ENCODE peak calls at places on chromosomes 1 and 21, in nine cellular contexts. N, D, L, F, M, B, K, Q and J are unnamed samples.

GRCh38 chr1:89953072-89953626 is 41.8 kb upstream of the ZNF326 start:
- DNase-seq in N (peak; percentile 92), D (peak; percentile 8), L (no peak), F (no peak), M (peak; percentile 17), B (no peak), K (no peak), Q (no peak), J (no peak)

GRCh38 chr21:31898898-31899630 is 26.2 kb downstream of the HUNK start:
- DNase-seq in N (no peak), D (no peak), L (no peak), F (no peak), M (no peak), B (no peak), K (no peak), Q (no peak), J (no peak)

GRCh38 chr1:220879090-220879508 is at the start of gene HLX:
- DNase-seq in N (peak; percentile 92), D (peak; percentile 75), L (no peak), F (peak; percentile 96), M (no peak), B (peak; percentile 97), K (peak; percentile 87), Q (peak; percentile 90), J (peak; percentile 77)

GRCh38 chr1:28926629-28927441 is 12.5 kb downstream of the EPB41 start:
- DNase-seq in N (peak; percentile 4), D (no peak), L (peak; percentile 21), F (no peak), M (peak; percentile 82), B (no peak), K (no peak), Q (no peak), J (no peak)

GRCh38 chr1:245336149-245336983 is 181.6 kb downstream of the KIF26B start:
- DNase-seq in N (no peak), D (no peak), L (no peak), F (no peak), M (no peak), B (no peak), K (no peak), Q (no peak), J (no peak)

GRCh38 chr1:27571439-27572018 is 32.4 kb downstream of the AHDC1 start:
- DNase-seq in N (no peak), D (no peak), L (no peak), F (no peak), M (no peak), B (no peak), K (no peak), Q (peak; percentile 38), J (no peak)

GRCh38 chr1:229857585-229857984 is 209.5 kb upstream of the GALNT2 start:
- DNase-seq in N (no peak), D (no peak), L (no peak), F (no peak), M (no peak), B (no peak), K (no peak), Q (no peak), J (no peak)

GRCh38 chr1:58862728-58863385 is 79.0 kb upstream of the JUN start:
- DNase-seq in N (no peak), D (no peak), L (no peak), F (no peak), M (no peak), B (no peak), K (no peak), Q (no peak), J (no peak)

GRCh38 chr1:199734186-199734585 is 293.3 kb upstream of the NR5A2 start:
- DNase-seq in N (no peak), D (no peak), L (no peak), F (no peak), M (no peak), B (no peak), K (no peak), Q (no peak), J (no peak)

GRCh38 chr1:25797939-25798338 is 2.1 kb upstream of the SELENON start:
- DNase-seq in N (no peak), D (peak; percentile 72), L (no peak), F (no peak), M (no peak), B (no peak), K (no peak), Q (no peak), J (no peak)

GRCh38 chr1:87450136-87450535 is 121.5 kb downstream of the LMO4 start:
- DNase-seq in N (no peak), D (no peak), L (no peak), F (no peak), M (no peak), B (no peak), K (no peak), Q (no peak), J (no peak)

GRCh38 chr1:3625151-3625907 is 514 bp downstream of the TPRG1L start:
- DNase-seq in N (peak; percentile 39), D (peak; percentile 58), L (no peak), F (no peak), M (no peak), B (peak; percentile 91), K (no peak), Q (peak; percentile 34), J (no peak)

GRCh38 chr1:116126281-116126680 is 15.1 kb downstream of the MAB21L3 start:
- DNase-seq in N (no peak), D (no peak), L (no peak), F (no peak), M (no peak), B (no peak), K (no peak), Q (no peak), J (no peak)

GRCh38 chr1:1157914-1158710 is 15.6 kb upstream of the TTLL10 start:
- DNase-seq in N (no peak), D (no peak), L (no peak), F (no peak), M (peak; percentile 39), B (no peak), K (no peak), Q (peak; percentile 63), J (no peak)

GRCh38 chr1:220300442-220301121 is 28.3 kb upstream of the RAB3GAP2 start:
- DNase-seq in N (peak; percentile 91), D (peak; percentile 18), L (no peak), F (peak; percentile 82), M (no peak), B (no peak), K (peak; percentile 34), Q (peak; percentile 42), J (peak; percentile 71)

GRCh38 chr1:2132222-2133038 is 62.1 kb downstream of the FAAP20 start:
- DNase-seq in N (peak; percentile 85), D (peak; percentile 64), L (no peak), F (no peak), M (peak; percentile 27), B (peak; percentile 84), K (no peak), Q (peak; percentile 47), J (peak; percentile 14)

GRCh38 chr1:31412732-31413404 is at the start of gene SERINC2:
- DNase-seq in N (no peak), D (peak; percentile 49), L (no peak), F (no peak), M (peak; percentile 12), B (peak; percentile 76), K (no peak), Q (no peak), J (no peak)

GRCh38 chr1:210239295-210240155 is 6.9 kb downstream of the SERTAD4 start:
- DNase-seq in N (peak; percentile 85), D (peak; percentile 50), L (no peak), F (no peak), M (no peak), B (no peak), K (no peak), Q (no peak), J (no peak)

GRCh38 chr1:21261551-21262281 is 28.5 kb downstream of the ECE1 start:
- DNase-seq in N (peak; percentile 96), D (peak; percentile 53), L (no peak), F (peak; percentile 95), M (no peak), B (no peak), K (peak; percentile 38), Q (peak; percentile 71), J (peak; percentile 73)

GRCh38 chr1:201885531-201886075 is 3.1 kb upstream of the SHISA4 start:
- DNase-seq in N (peak; percentile 56), D (no peak), L (no peak), F (no peak), M (no peak), B (peak; percentile 39), K (peak; percentile 63), Q (no peak), J (no peak)

GRCh38 chr1:205585835-205586785 is 45.7 kb downstream of the ELK4 start:
- DNase-seq in N (no peak), D (no peak), L (no peak), F (peak; percentile 58), M (no peak), B (peak; percentile 37), K (no peak), Q (no peak), J (no peak)
- H3K27ac ChIP-seq in N (no peak overlapping the region), D (no peak overlapping the region), L (no peak overlapping the region), F (no peak overlapping the region), M (no peak overlapping the region), B (no peak overlapping the region), K (no peak overlapping the region), Q (no peak overlapping the region), J (no peak overlapping the region)

GRCh38 chr1:160767417-160768294 is 28.3 kb upstream of the LY9 start:
- DNase-seq in N (no peak), D (no peak), L (peak; percentile 7), F (no peak), M (peak; percentile 45), B (no peak), K (no peak), Q (no peak), J (no peak)
- H3K27ac ChIP-seq in N (no peak overlapping the region), D (no peak overlapping the region), L (peak overlapping the region; percentile 62), F (no peak overlapping the region), M (peak overlapping the region; percentile 68), B (peak overlapping the region; percentile 79), K (no peak overlapping the region), Q (no peak overlapping the region), J (no peak overlapping the region)

DNA sequence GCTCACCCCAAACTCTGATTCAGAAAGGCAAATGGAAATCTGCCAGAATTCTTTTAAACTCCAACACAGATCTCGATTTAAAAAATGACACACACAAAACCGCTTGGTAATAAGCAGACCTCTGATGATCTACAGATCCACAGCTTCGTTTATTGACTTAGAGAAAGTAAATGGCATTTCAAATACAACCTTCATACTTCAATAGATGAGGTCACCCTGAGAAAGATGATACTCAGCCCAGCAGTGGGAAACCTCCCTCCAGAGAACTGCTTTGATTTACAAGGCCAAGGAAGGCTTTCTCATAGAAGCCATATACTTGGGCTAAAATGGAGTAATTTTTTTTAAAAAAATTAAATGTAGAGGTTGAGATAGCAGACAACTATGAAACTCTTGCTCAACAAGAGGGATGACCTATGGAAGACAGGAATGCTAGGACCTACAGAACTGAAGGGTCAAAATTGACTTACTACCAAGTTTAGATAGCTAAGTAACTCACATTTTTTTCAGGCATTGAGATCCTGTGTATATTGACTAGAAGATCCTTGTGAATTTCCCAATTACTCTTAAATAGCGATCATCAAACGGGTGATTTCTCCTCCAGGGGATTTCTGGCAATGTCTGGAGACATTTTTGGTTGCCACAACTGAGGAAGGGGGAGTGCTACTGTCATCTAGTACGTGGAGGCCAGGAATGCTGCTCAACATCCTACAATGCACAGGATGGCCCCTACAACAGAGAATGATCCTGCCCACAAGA is 143.9 kb downstream of the CLIC6 start:
- DNase-seq in N (peak; percentile 99), D (no peak), L (no peak), F (no peak), M (no peak), B (no peak), K (no peak), Q (no peak), J (no peak)
- H3K27ac ChIP-seq in N (peak overlapping the region; percentile 87), D (no peak overlapping the region), L (no peak overlapping the region), F (peak overlapping the region; percentile 32), M (no peak overlapping the region), B (peak overlapping the region; percentile 34), K (peak overlapping the region; percentile 39), Q (no peak overlapping the region), J (no peak overlapping the region)

GRCh38 chr1:178945763-178946266 is 74.9 kb upstream of the ANGPTL1 start:
- DNase-seq in N (peak; percentile 12), D (no peak), L (no peak), F (peak; percentile 41), M (no peak), B (peak; percentile 66), K (peak; percentile 61), Q (no peak), J (no peak)
- H3K27ac ChIP-seq in N (no peak overlapping the region), D (no peak overlapping the region), L (no peak overlapping the region), F (no peak overlapping the region), M (no peak overlapping the region), B (no peak overlapping the region), K (no peak overlapping the region), Q (no peak overlapping the region), J (no peak overlapping the region)